ENCODE peak calls at places on chromosomes 13 and 19, in four cellular contexts. U, B, V and O are unnamed samples.

GRCh38 chr19:33781536-33781935 is 15.1 kb upstream of the KCTD15 start:
- DNase-seq in U (no peak), B (no peak), V (no peak), O (no peak)

GRCh38 chr13:59510377-59510776 is 653.4 kb downstream of the DIAPH3 start:
- DNase-seq in U (no peak), B (no peak), V (no peak), O (no peak)

GRCh38 chr19:13121551-13122274 is 3.6 kb downstream of the NACC1 start:
- DNase-seq in U (no peak), B (no peak), V (no peak), O (no peak)

GRCh38 chr19:1598777-1599459 is 6.3 kb upstream of the MBD3 start:
- DNase-seq in U (no peak), B (no peak), V (no peak), O (no peak)

GRCh38 chr19:18788782-18789421 is 2.2 kb downstream of the COMP start:
- DNase-seq in U (no peak), B (no peak), V (no peak), O (no peak)

GRCh38 chr13:45662122-45662521 is 40.0 kb upstream of the CBY2 start:
- DNase-seq in U (no peak), B (no peak), V (no peak), O (no peak)

GRCh38 chr13:49561064-49561410 is 24.3 kb downstream of the RCBTB1 start:
- DNase-seq in U (peak), B (no peak), V (no peak), O (no peak)

GRCh38 chr13:50366488-50367174 is 351.4 kb downstream of the KCNRG start:
- DNase-seq in U (peak), B (no peak), V (peak), O (no peak)

GRCh38 chr19:39679056-39679790 is 23.5 kb downstream of the LGALS16 start:
- DNase-seq in U (no peak), B (no peak), V (peak), O (no peak)

GRCh38 chr13:65342938-65343337 is 1887.2 kb downstream of the PCDH9 start:
- DNase-seq in U (no peak), B (no peak), V (no peak), O (no peak)

GRCh38 chr19:11693505-11694499 is 44.9 kb downstream of the ZNF823 start:
- DNase-seq in U (peak), B (no peak), V (no peak), O (no peak)

GRCh38 chr13:46184277-46184699 is 2.3 kb upstream of the LCP1 start:
- DNase-seq in U (peak), B (peak), V (peak), O (peak)

GRCh38 chr19:1113278-1113985 is 9.6 kb downstream of the GPX4 start:
- DNase-seq in U (peak), B (peak), V (peak), O (peak)

GRCh38 chr13:43911871-43912270 is 32.2 kb downstream of the LACC1 start:
- DNase-seq in U (no peak), B (no peak), V (no peak), O (no peak)

GRCh38 chr19:10193666-10194499 is 870 bp downstream of the DNMT1 start:
- DNase-seq in U (no peak), B (peak), V (no peak), O (no peak)

GRCh38 chr13:51619614-51620013 is 35.4 kb downstream of the WDFY2 start:
- DNase-seq in U (no peak), B (no peak), V (no peak), O (no peak)

GRCh38 chr13:30743319-30744055 is 8.1 kb downstream of the ALOX5AP start:
- DNase-seq in U (no peak), B (no peak), V (no peak), O (no peak)

GRCh38 chr13:98985591-98985990 is 7.7 kb upstream of the DOCK9 start:
- DNase-seq in U (no peak), B (no peak), V (no peak), O (no peak)

GRCh38 chr13:110173247-110173818 is 133.6 kb downstream of the COL4A1 start:
- DNase-seq in U (no peak), B (no peak), V (no peak), O (no peak)

GRCh38 chr19:21472507-21472906 is 32.9 kb upstream of the ZNF429 start:
- DNase-seq in U (no peak), B (no peak), V (no peak), O (no peak)

GRCh38 chr19:9362905-9363304 is at the start of gene ZNF177:
- DNase-seq in U (peak), B (no peak), V (no peak), O (no peak)

GRCh38 chr19:35342430-35342829 is 5.3 kb upstream of the FFAR1 start:
- DNase-seq in U (no peak), B (no peak), V (no peak), O (no peak)

GRCh38 chr13:50244913-50245574 is 229.8 kb downstream of the KCNRG start:
- DNase-seq in U (no peak), B (no peak), V (peak), O (no peak)

GRCh38 chr13:26679411-26679810 is 81.2 kb downstream of the GPR12 start:
- DNase-seq in U (no peak), B (no peak), V (no peak), O (no peak)

GRCh38 chr19:42092350-42092749 is 16.4 kb downstream of the ZNF574 start:
- DNase-seq in U (peak), B (peak), V (no peak), O (no peak)

GRCh38 chr13:28637714-28638355 is 21.1 kb upstream of the POMP start:
- DNase-seq in U (no peak), B (no peak), V (no peak), O (no peak)

GRCh38 chr13:49253997-49254396 is 6.3 kb downstream of the CDADC1 start:
- DNase-seq in U (no peak), B (no peak), V (no peak), O (no peak)

GRCh38 chr19:46710687-46711086 is 6.2 kb downstream of the PRKD2 start:
- DNase-seq in U (peak), B (no peak), V (no peak), O (no peak)

GRCh38 chr19:55101261-55101660 is 16.2 kb downstream of the PPP1R12C start:
- DNase-seq in U (no peak), B (no peak), V (no peak), O (no peak)

GRCh38 chr19:16417660-16418596 is 53.8 kb downstream of the EPS15L1 start:
- DNase-seq in U (peak), B (peak), V (peak), O (peak)

GRCh38 chr13:112708560-112709240 is 18.9 kb downstream of the ATP11A start:
- DNase-seq in U (no peak), B (no peak), V (no peak), O (no peak)

GRCh38 chr19:55156202-55157063 is 1.1 kb downstream of the TNNI3 start:
- DNase-seq in U (peak), B (no peak), V (no peak), O (no peak)

GRCh38 chr13:41401371-41401770 is 56.0 kb upstream of the RGCC start:
- DNase-seq in U (peak), B (no peak), V (no peak), O (no peak)

GRCh38 chr19:50759886-50760285 is 10.4 kb upstream of the GPR32 start:
- DNase-seq in U (no peak), B (no peak), V (no peak), O (no peak)

GRCh38 chr19:52692431-52693008 is 42.3 kb downstream of the ZNF611 start:
- DNase-seq in U (no peak), B (no peak), V (no peak), O (no peak)

GRCh38 chr13:28533441-28534166 is 38.7 kb upstream of the FLT1 start:
- DNase-seq in U (no peak), B (no peak), V (no peak), O (no peak)

GRCh38 chr13:80214521-80214941 is 126.4 kb downstream of the SPRY2 start:
- DNase-seq in U (peak), B (no peak), V (no peak), O (no peak)